ENCODE peak calls at places on chromosomes 12 and 14, in five cellular contexts. M, K, D, N and U are unnamed samples.

GRCh38 chr12:79844693-79845092 is 90.2 kb downstream of the PPP1R12A start:
- DNase-seq in M (no peak), K (no peak), D (no peak), N (peak), U (no peak)

GRCh38 chr14:69133206-69134125 is 19.5 kb downstream of the DCAF5 start:
- DNase-seq in M (no peak), K (no peak), D (no peak), N (no peak), U (no peak)

GRCh38 chr12:75900781-75901254 is 130.8 kb downstream of the PHLDA1 start:
- DNase-seq in M (no peak), K (no peak), D (no peak), N (no peak), U (no peak)

GRCh38 chr12:116188581-116188980 is 88.9 kb downstream of the MED13L start:
- DNase-seq in M (no peak), K (no peak), D (no peak), N (no peak), U (no peak)

GRCh38 chr12:9348906-9349518 is 140.8 kb upstream of the PZP start:
- DNase-seq in M (no peak), K (no peak), D (no peak), N (no peak), U (no peak)

GRCh38 chr14:29529418-29529817 is 398.2 kb downstream of the PRKD1 start:
- DNase-seq in M (no peak), K (no peak), D (no peak), N (no peak), U (no peak)

GRCh38 chr14:61525293-61526011 is 169.9 kb upstream of the HIF1A start:
- DNase-seq in M (peak), K (peak), D (no peak), N (peak), U (peak)

GRCh38 chr14:66434464-66434863 is 51.7 kb upstream of the CCDC196 start:
- DNase-seq in M (no peak), K (no peak), D (no peak), N (no peak), U (no peak)

GRCh38 chr14:64401923-64402322 is 13.8 kb downstream of the MTHFD1 start:
- DNase-seq in M (no peak), K (no peak), D (no peak), N (no peak), U (no peak)

GRCh38 chr12:66877886-66878285 is 199.0 kb upstream of the GRIP1 start:
- DNase-seq in M (no peak), K (no peak), D (no peak), N (no peak), U (no peak)

GRCh38 chr12:113259499-113259953 is 38.3 kb downstream of the TPCN1 start:
- DNase-seq in M (peak), K (peak), D (peak), N (no peak), U (no peak)

GRCh38 chr12:65306603-65307501 is 28.4 kb downstream of the MSRB3 start:
- DNase-seq in M (no peak), K (no peak), D (no peak), N (peak), U (no peak)

GRCh38 chr12:55612646-55613045 is 24.0 kb upstream of the OR10P1 start:
- DNase-seq in M (no peak), K (no peak), D (no peak), N (no peak), U (no peak)

GRCh38 chr12:59452746-59453145 is 143.1 kb upstream of the SLC16A7 start:
- DNase-seq in M (no peak), K (no peak), D (no peak), N (no peak), U (no peak)

GRCh38 chr12:2944401-2945047 is 14.7 kb upstream of the TEAD4 start:
- DNase-seq in M (peak), K (no peak), D (peak), N (peak), U (peak)

GRCh38 chr12:28925726-28926376 is 223.2 kb upstream of the FAR2 start:
- DNase-seq in M (no peak), K (no peak), D (no peak), N (no peak), U (no peak)

GRCh38 chr14:67583711-67584644 is 16.1 kb downstream of the PIGH start:
- DNase-seq in M (peak), K (no peak), D (no peak), N (peak), U (peak)

GRCh38 chr12:47783821-47784819 is 11.1 kb downstream of the SLC48A1 start:
- DNase-seq in M (no peak), K (no peak), D (no peak), N (no peak), U (no peak)

GRCh38 chr12:128613821-128614220 is 209.9 kb downstream of the SLC15A4 start:
- DNase-seq in M (no peak), K (no peak), D (peak), N (no peak), U (no peak)

GRCh38 chr14:102442241-102443211 is 67.0 kb downstream of the ANKRD9 start:
- DNase-seq in M (no peak), K (no peak), D (no peak), N (no peak), U (no peak)

GRCh38 chr12:48292030-48292429 is 58.7 kb downstream of the ZNF641 start:
- DNase-seq in M (no peak), K (no peak), D (no peak), N (no peak), U (no peak)

GRCh38 chr12:127650626-127651025 is 616.3 kb upstream of the TMEM132C start:
- DNase-seq in M (no peak), K (no peak), D (no peak), N (no peak), U (no peak)

GRCh38 chr14:55592426-55592825 is 12.4 kb downstream of the KTN1 start:
- DNase-seq in M (no peak), K (no peak), D (no peak), N (no peak), U (no peak)

GRCh38 chr14:99522934-99523660 is 41.9 kb downstream of the CCNK start:
- DNase-seq in M (no peak), K (no peak), D (no peak), N (no peak), U (no peak)

GRCh38 chr14:28975084-28975483 is 208.5 kb downstream of the FOXG1 start:
- DNase-seq in M (no peak), K (no peak), D (no peak), N (no peak), U (no peak)

GRCh38 chr12:7646178-7646475 is 19.6 kb downstream of the APOBEC1 start:
- DNase-seq in M (no peak), K (no peak), D (no peak), N (no peak), U (no peak)

GRCh38 chr12:62512901-62513300 is 46.3 kb downstream of the MON2 start:
- DNase-seq in M (no peak), K (no peak), D (no peak), N (no peak), U (no peak)

GRCh38 chr12:57750561-57751431 is 1.3 kb downstream of the CDK4 start:
- DNase-seq in M (no peak), K (no peak), D (no peak), N (no peak), U (no peak)

GRCh38 chr12:30975581-30975980 is 49.0 kb downstream of the TSPAN11 start:
- DNase-seq in M (no peak), K (no peak), D (no peak), N (no peak), U (no peak)

GRCh38 chr12:62604856-62605255 is 138.2 kb downstream of the MON2 start:
- DNase-seq in M (no peak), K (no peak), D (no peak), N (no peak), U (no peak)

GRCh38 chr12:116033765-116034164 is 243.7 kb downstream of the MED13L start:
- DNase-seq in M (no peak), K (no peak), D (no peak), N (no peak), U (no peak)

GRCh38 chr12:124851344-124851743 is 12.3 kb downstream of the SCARB1 start:
- DNase-seq in M (no peak), K (no peak), D (no peak), N (no peak), U (no peak)

GRCh38 chr12:124853781-124854636 is 9.7 kb downstream of the SCARB1 start:
- DNase-seq in M (no peak), K (no peak), D (no peak), N (no peak), U (no peak)

GRCh38 chr12:124852911-124853441 is 10.7 kb downstream of the SCARB1 start:
- DNase-seq in M (no peak), K (no peak), D (no peak), N (no peak), U (no peak)

GRCh38 chr12:124854637-124855184 is 9.0 kb downstream of the SCARB1 start:
- DNase-seq in M (no peak), K (no peak), D (no peak), N (no peak), U (no peak)

GRCh38 chr12:124852329-124852831 is 11.3 kb downstream of the SCARB1 start:
- DNase-seq in M (no peak), K (no peak), D (no peak), N (no peak), U (no peak)
- H3K27ac ChIP-seq in M (peak), K (peak), D (peak), N (peak), U (no peak)

GRCh38 chr14:105154476-105154871 is 14.1 kb downstream of the JAG2 start:
- DNase-seq in M (no peak), K (no peak), D (no peak), N (no peak), U (no peak)
- H3K27ac ChIP-seq in M (no peak), K (no peak), D (no peak), N (no peak), U (no peak)

DNA sequence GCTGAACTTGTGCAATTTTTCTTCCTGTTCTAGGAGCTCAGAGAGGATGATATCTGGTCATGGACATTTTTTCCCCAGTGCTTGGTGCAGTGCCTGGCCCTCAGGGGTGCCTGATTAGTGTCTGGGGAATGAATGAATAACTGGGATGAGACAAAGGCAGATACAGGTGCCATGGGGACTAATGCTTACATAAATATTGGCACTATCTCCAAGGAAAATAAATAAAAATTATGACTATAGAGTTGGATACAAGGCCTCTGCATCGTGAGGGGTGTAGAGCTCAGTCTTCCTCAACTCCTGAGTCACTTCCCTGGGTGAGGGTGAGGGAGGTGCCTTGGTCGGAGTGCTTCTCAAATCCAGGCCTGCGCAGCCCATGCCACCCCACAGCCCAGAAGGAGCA is 188.6 kb downstream of the KCNA5 start:
- DNase-seq in M (no peak), K (no peak), D (no peak), N (no peak), U (no peak)
- H3K27ac ChIP-seq in M (no peak), K (no peak), D (no peak), N (no peak), U (no peak)

DNA sequence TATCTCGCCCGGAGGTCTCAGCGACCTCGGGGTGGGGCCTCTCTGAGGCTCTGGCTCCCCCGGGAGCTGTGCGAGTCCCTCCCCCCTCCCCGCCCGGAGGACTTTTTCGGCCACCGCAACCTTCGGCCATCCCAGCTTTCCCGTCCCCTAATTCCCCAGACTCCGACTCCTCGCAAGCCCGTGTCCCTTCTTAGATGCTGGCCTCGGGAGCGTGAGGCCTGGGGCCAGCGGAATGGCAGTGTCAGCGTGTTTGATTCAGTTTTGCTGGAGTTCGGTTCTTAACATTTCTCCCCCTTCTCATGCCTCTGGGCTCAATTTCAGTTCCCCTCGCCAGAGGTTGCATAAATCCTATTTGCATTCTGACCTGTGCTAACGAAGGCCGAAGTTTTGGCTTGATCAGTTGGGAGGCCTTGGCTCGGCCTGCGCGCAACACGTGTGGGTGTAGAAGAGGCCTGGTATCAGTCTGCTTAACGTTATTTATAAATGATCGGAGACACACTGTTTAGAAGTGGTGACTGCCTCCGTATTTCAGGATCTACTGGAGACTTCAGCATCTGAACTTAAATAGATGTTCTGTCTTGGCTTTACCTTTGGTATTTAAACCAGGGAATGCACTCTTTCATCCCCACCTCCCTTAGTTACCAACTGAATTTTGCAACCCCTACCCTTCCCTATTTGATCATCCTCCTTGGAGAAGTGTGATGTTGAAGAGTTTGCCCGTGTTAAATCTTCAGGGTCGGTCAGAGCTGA is 752 bp downstream of the HSP90B1 start:
- DNase-seq in M (peak), K (no peak), D (no peak), N (no peak), U (no peak)
- H3K27ac ChIP-seq in M (peak), K (peak), D (peak), N (peak), U (peak)

GRCh38 chr12:92029902-92030586 is 115.6 kb downstream of the BTG1 start:
- DNase-seq in M (no peak), K (no peak), D (no peak), N (no peak), U (no peak)

GRCh38 chr12:92029136-92029535 is 116.5 kb downstream of the BTG1 start:
- DNase-seq in M (no peak), K (no peak), D (no peak), N (no peak), U (no peak)

GRCh38 chr12:92028039-92028709 is 117.5 kb downstream of the BTG1 start:
- DNase-seq in M (no peak), K (no peak), D (no peak), N (no peak), U (no peak)

GRCh38 chr12:92025462-92026207 is 120.0 kb downstream of the BTG1 start:
- DNase-seq in M (no peak), K (no peak), D (no peak), N (no peak), U (no peak)

DNA sequence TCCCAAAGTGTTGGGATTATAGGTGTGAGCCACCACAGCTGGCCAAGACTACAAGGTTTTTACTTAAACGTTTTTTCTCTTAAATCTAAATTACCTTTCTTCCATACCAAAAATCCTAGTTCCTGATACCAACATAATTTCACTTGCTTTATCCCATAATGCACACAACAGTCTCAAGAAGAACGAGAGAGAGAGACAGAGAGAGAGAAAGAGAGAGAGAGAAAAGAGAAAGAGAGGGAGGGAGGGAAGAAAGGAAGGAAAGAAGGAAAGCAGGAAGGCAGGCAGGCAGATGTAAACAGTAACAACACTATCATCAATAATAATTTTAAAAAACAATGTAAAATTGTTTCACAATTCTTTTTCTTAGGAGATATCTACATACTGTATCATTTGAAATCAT is 118.4 kb downstream of the BTG1 start:
- DNase-seq in M (no peak), K (no peak), D (no peak), N (no peak), U (no peak)
- H3K27ac ChIP-seq in M (no peak), K (no peak), D (no peak), N (no peak), U (no peak)